ENCODE peak calls at places on chromosomes 4 and X, in four cellular contexts. Q, A, N and R are unnamed samples.

GRCh38 chr4:166144607-166145006 is 271.6 kb downstream of the TLL1 start:
- DNase-seq in Q (no peak), A (no peak), N (no peak), R (no peak)

GRCh38 chr4:65791807-65792308 is 121.6 kb upstream of the EPHA5 start:
- DNase-seq in Q (no peak), A (no peak), N (no peak), R (no peak)

GRCh38 chr4:11813951-11814446 is 385.3 kb upstream of the HS3ST1 start:
- DNase-seq in Q (no peak), A (no peak), N (no peak), R (no peak)

GRCh38 chr4:15077969-15078368 is 75.7 kb downstream of the CPEB2 start:
- DNase-seq in Q (no peak), A (peak; percentile 84), N (no peak), R (no peak)

GRCh38 chr4:109434007-109434792 is 585 bp downstream of the SEC24B start:
- DNase-seq in Q (peak; percentile 56), A (peak; percentile 4), N (peak; percentile 78), R (peak; percentile 64)

GRCh38 chr4:174009686-174010451 is 273.6 kb downstream of the FBXO8 start:
- DNase-seq in Q (no peak), A (no peak), N (no peak), R (no peak)

GRCh38 chr4:23789765-23790164 is 100.1 kb downstream of the PPARGC1A start:
- DNase-seq in Q (peak; percentile 63), A (peak; percentile 66), N (no peak), R (peak; percentile 64)

GRCh38 chr4:177861551-177862094 is 419.4 kb upstream of the AGA start:
- DNase-seq in Q (no peak), A (no peak), N (no peak), R (no peak)

GRCh38 chr4:83074086-83074704 is 39.2 kb downstream of the COPS4 start:
- DNase-seq in Q (no peak), A (peak; percentile 76), N (no peak), R (no peak)

GRCh38 chr4:151801547-151802516 is 41.0 kb upstream of the GATB start:
- DNase-seq in Q (no peak), A (peak; percentile 19), N (no peak), R (no peak)

GRCh38 chr4:1194028-1194900 is 21.9 kb upstream of the SPON2 start:
- DNase-seq in Q (peak; percentile 86), A (no peak), N (peak; percentile 70), R (peak; percentile 87)

GRCh38 chrX:69321006-69321655 is 155.9 kb upstream of the PJA1 start:
- DNase-seq in Q (no peak), A (no peak), N (no peak), R (no peak)